ENCODE peak calls at places on chromosomes 4 and X, in nine cellular contexts. M is lung microvascular endothelial cell; J is fibroblast of the aortic adventitia; N is activated CD8-positive, alpha-beta T cell treated with anti-CD3 and anti-CD28 coated beads for 36 hours; G is activated naive CD4-positive, alpha-beta T cell treated with anti-CD3 and anti-CD28 coated beads, Interleukin-2, amount 50 U/mL, for 16 hours; I is NCI-H146; Y is GM23248; B is psoas muscle; P is nephron progenitor cell. W is an unnamed sample.

GRCh38 chr4:12729384-12729783 is 754.8 kb downstream of the RAB28 start:
- DNase-seq in Y (peak), M (peak), B (no peak), N (no peak), I (peak), J (peak), G (no peak), P (no peak), W (peak)

GRCh38 chrX:36266155-36266554 is 346.6 kb downstream of the CFAP47 start:
- DNase-seq in M (no peak), I (no peak), Y (no peak), J (no peak), P (no peak), B (no peak), G (no peak), N (no peak), W (no peak)

GRCh38 chr4:87839309-87839946 is 6.7 kb downstream of the MEPE start:
- DNase-seq in I (no peak), P (peak), Y (peak), G (no peak), J (peak), M (peak), N (peak), B (peak), W (peak)

GRCh38 chr4:8192748-8193738 is 6.0 kb upstream of the SH3TC1 start:
- DNase-seq in I (peak), J (peak), B (peak), G (no peak), P (peak), N (peak), Y (peak), M (peak), W (peak)

GRCh38 chr4:40190465-40190864 is 6.4 kb upstream of the RHOH start:
- DNase-seq in N (no peak), B (no peak), P (no peak), I (no peak), M (no peak), G (no peak), Y (no peak), J (no peak), W (no peak)

GRCh38 chr4:42656736-42656985 is 244 bp downstream of the ATP8A1 start:
- DNase-seq in N (no peak), M (no peak), Y (no peak), I (no peak), B (no peak), P (no peak), J (no peak), G (no peak), W (no peak)

GRCh38 chr4:119029847-119030535 is 105.6 kb upstream of the MYOZ2 start:
- DNase-seq in B (no peak), G (no peak), Y (no peak), N (no peak), I (no peak), M (no peak), P (no peak), J (no peak), W (no peak)

GRCh38 chr4:156295676-156296075 is 342.0 kb upstream of the CTSO start:
- DNase-seq in B (no peak), Y (peak), M (no peak), J (peak), G (no peak), I (no peak), P (no peak), N (no peak), W (no peak)

GRCh38 chr4:6010789-6011188 is 7.4 kb downstream of the C4orf50 start:
- DNase-seq in Y (no peak), B (no peak), N (no peak), P (no peak), G (no peak), J (no peak), I (no peak), M (no peak), W (no peak)

GRCh38 chrX:46587158-46587557 is 13.6 kb downstream of the CHST7 start:
- DNase-seq in B (no peak), Y (peak), P (no peak), N (peak), G (peak), I (no peak), M (peak), J (peak), W (peak)

GRCh38 chr4:52780627-52781354 is 29.6 kb upstream of the ERVMER34-1 start:
- DNase-seq in P (no peak), M (no peak), N (no peak), I (no peak), B (no peak), Y (peak), G (no peak), J (no peak), W (no peak)

GRCh38 chrX:66638591-66639500 is at the start of gene EDA2R:
- DNase-seq in J (peak), I (no peak), Y (peak), G (peak), P (peak), M (peak), N (peak), B (no peak), W (peak)